ENCODE peak calls at places on chromosomes 13 and 19, in ten cellular contexts. F, J, T, R, P, Y, A, M, U and G are unnamed samples. For H3K27me3, H3K4me1 and H3K9me3, the result is how much of the 10 kb centered on the place peaks cover.

GRCh38 chr19:33373701-33374405 is at the start of gene CEBPG:
- DNase-seq in F (peak), J (peak), T (no peak), R (peak), P (peak), Y (no peak), A (peak), M (peak), U (no peak), G (peak)

GRCh38 chr13:35855531-35856019 is 275.6 kb downstream of the DCLK1 start:
- DNase-seq in F (no peak), J (peak), T (no peak), R (no peak), P (no peak), Y (no peak), A (peak), M (peak), U (no peak), G (no peak)

GRCh38 chr19:12603714-12604113 is 6.9 kb downstream of the ZNF490 start:
- DNase-seq in F (no peak), J (no peak), T (no peak), R (peak), P (no peak), Y (no peak), A (no peak), M (no peak), U (peak), G (no peak)

GRCh38 chr13:60453490-60453889 is 56.5 kb downstream of the TDRD3 start:
- DNase-seq in F (no peak), J (no peak), T (no peak), R (no peak), P (no peak), Y (no peak), A (peak), M (peak), U (no peak), G (no peak)

GRCh38 chr19:18674616-18675015 is 8.9 kb upstream of the CRTC1 start:
- DNase-seq in F (no peak), J (no peak), T (no peak), R (no peak), P (peak), Y (no peak), A (no peak), M (peak), U (no peak), G (no peak)

GRCh38 chr19:55490478-55491436 is 2.5 kb downstream of the SSC5D start:
- DNase-seq in F (peak), J (no peak), T (no peak), R (no peak), P (no peak), Y (no peak), A (peak), M (no peak), U (no peak), G (no peak)

GRCh38 chr19:47197141-47197540 is 33.9 kb downstream of the BBC3 start:
- DNase-seq in F (no peak), J (no peak), T (no peak), R (no peak), P (no peak), Y (no peak), A (no peak), M (no peak), U (no peak), G (no peak)

GRCh38 chr19:45913874-45914830 is at the start of gene NANOS2:
- DNase-seq in F (peak), J (no peak), T (no peak), R (no peak), P (no peak), Y (no peak), A (no peak), M (peak), U (no peak), G (peak)

GRCh38 chr13:101623469-101624209 is 171.2 kb downstream of the ITGBL1 start:
- DNase-seq in F (no peak), J (no peak), T (no peak), R (no peak), P (no peak), Y (no peak), A (peak), M (peak), U (no peak), G (no peak)

GRCh38 chr19:10505583-10506229 is 2.5 kb upstream of the KEAP1 start:
- DNase-seq in F (peak), J (peak), T (no peak), R (peak), P (peak), Y (peak), A (peak), M (peak), U (peak), G (peak)

GRCh38 chr19:12695090-12695489 is 1.3 kb downstream of the FBXW9 start:
- DNase-seq in F (no peak), J (no peak), T (no peak), R (no peak), P (no peak), Y (no peak), A (no peak), M (no peak), U (no peak), G (no peak)

GRCh38 chr19:15249912-15250634 is 17.8 kb upstream of the EPHX3 start:
- DNase-seq in F (no peak), J (peak), T (no peak), R (no peak), P (peak), Y (peak), A (peak), M (no peak), U (no peak), G (peak)

GRCh38 chr19:37893845-37894575 is 12.4 kb downstream of the WDR87 start:
- DNase-seq in F (no peak), J (no peak), T (no peak), R (no peak), P (no peak), Y (no peak), A (no peak), M (no peak), U (no peak), G (no peak)

GRCh38 chr13:49308104-49308875 is 60.6 kb downstream of the CDADC1 start:
- DNase-seq in F (peak), J (peak), T (no peak), R (no peak), P (peak), Y (peak), A (peak), M (no peak), U (no peak), G (no peak)

GRCh38 chr13:30145709-30146367 is 161.5 kb downstream of the KATNAL1 start:
- DNase-seq in F (no peak), J (no peak), T (no peak), R (no peak), P (no peak), Y (no peak), A (no peak), M (no peak), U (no peak), G (no peak)

GRCh38 chr19:14102756-14103155 is 12.2 kb upstream of the SAMD1 start:
- DNase-seq in F (no peak), J (no peak), T (no peak), R (no peak), P (no peak), Y (no peak), A (no peak), M (no peak), U (no peak), G (no peak)

GRCh38 chr13:28641600-28641926 is 17.4 kb upstream of the POMP start:
- DNase-seq in F (no peak), J (peak), T (no peak), R (no peak), P (no peak), Y (no peak), A (no peak), M (no peak), U (no peak), G (no peak)

GRCh38 chr13:48783181-48783630 is 129.5 kb downstream of the CYSLTR2 start:
- DNase-seq in F (peak), J (peak), T (peak), R (no peak), P (peak), Y (peak), A (peak), M (peak), U (no peak), G (peak)

GRCh38 chr13:98909016-98909415 is 68.8 kb downstream of the DOCK9 start:
- DNase-seq in F (no peak), J (no peak), T (no peak), R (no peak), P (no peak), Y (no peak), A (peak), M (peak), U (no peak), G (peak)

GRCh38 chr13:35851238-35851814 is 279.9 kb downstream of the DCLK1 start:
- DNase-seq in F (no peak), J (no peak), T (no peak), R (no peak), P (no peak), Y (no peak), A (no peak), M (no peak), U (no peak), G (no peak)

DNA sequence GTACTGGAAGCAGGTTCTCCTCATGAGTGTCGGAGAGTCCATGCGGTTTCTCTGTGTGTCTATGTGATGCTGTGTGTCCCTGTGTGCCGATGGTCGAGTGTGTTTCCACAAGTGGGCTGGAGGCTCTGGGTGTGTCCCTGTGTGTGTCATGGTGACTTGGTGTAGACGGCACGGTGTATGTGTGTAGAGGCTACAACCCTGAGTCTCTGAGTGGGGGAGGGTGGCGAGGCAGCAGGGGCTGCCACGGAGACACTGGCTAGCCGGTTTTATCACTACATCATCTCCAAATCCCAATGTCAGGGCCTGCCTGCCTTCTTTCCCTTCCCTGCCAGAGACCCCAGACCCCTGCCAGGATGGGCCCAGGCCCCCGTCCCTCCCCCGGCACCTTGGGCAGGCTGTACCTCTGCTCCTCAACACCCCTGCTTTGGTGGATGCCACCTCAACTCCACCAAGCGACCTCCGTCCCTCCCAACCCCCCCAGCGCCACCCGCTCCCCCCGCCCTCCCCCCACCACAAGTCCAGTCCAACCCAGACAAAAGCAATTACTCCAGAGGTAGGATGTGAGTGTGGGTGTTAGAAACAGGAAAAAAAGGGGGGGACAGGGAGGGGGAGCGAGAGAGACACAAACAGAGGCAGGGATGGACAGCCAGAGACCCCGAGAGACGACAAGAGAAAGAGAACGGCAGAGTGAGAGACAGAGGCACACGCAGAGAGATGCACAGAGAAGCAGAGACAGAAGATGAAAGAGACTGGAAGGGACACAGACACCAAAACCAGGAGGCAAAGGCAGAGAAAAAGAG is 21.6 kb upstream of the POU2F2 start:
- DNase-seq in F (no peak), J (no peak), T (no peak), R (no peak), P (no peak), Y (no peak), A (no peak), M (no peak), U (no peak), G (no peak)
- H3K27me3 ChIP-seq in F (half or more), J (half or more), T (under half), R (under half), P (under half), Y (under half), A (half or more), M (under half), U (under half), G (half or more)

GRCh38 chr19:3184847-3185481 is 766 bp upstream of the NCLN start:
- DNase-seq in F (peak), J (peak), T (peak), R (peak), P (no peak), Y (peak), A (peak), M (no peak), U (no peak), G (peak)

GRCh38 chr19:3185482-3186376 is at the start of gene NCLN:
- DNase-seq in F (peak), J (peak), T (peak), R (peak), P (peak), Y (peak), A (peak), M (peak), U (peak), G (peak)

GRCh38 chr19:3187662-3188511 is 2.2 kb downstream of the NCLN start:
- DNase-seq in F (peak), J (no peak), T (no peak), R (no peak), P (no peak), Y (no peak), A (no peak), M (no peak), U (no peak), G (no peak)

GRCh38 chr19:3186891-3187661 is 1.3 kb downstream of the NCLN start:
- DNase-seq in F (peak), J (peak), T (no peak), R (no peak), P (no peak), Y (no peak), A (peak), M (peak), U (no peak), G (no peak)

GRCh38 chr19:3186377-3186688 is 603 bp downstream of the NCLN start:
- DNase-seq in F (peak), J (peak), T (no peak), R (no peak), P (no peak), Y (no peak), A (peak), M (no peak), U (no peak), G (no peak)
- H3K4me1 ChIP-seq in F (under half), J (under half), T (under half), R (half or more), P (under half), Y (under half), A (under half), M (under half), U (half or more), G (under half)

GRCh38 chr19:56764296-56764695 is 76.2 kb downstream of the PEG3 start:
- DNase-seq in F (no peak), J (no peak), T (no peak), R (no peak), P (no peak), Y (no peak), A (no peak), M (peak), U (no peak), G (no peak)
- H3K9me3 ChIP-seq in F (half or more), J (under half), T (under half), R (under half), P (under half), Y (under half), A (under half), M (half or more), U (under half), G (under half)

DNA sequence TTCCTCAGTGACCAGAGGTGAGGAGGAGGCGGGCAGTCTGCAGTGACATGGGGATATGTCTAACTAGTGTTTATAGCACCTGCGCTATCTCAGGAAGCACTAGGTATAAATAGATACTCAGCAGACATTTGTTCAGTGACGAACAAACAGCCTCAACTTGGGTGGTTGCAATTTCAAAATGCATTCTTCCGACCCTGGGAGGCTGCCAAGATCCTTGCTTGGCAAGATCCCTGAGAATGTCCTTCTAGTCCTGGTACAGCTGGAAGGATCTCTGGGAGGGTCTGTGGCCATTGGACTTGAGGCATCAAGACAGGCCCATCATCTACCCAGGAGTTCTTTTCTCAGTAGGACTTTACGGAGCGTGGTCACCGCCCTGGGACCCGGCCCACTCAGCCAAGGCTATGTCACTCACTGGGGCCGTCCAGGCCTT is 299.5 kb downstream of the ZNF536 start:
- DNase-seq in F (no peak), J (no peak), T (no peak), R (no peak), P (peak), Y (no peak), A (no peak), M (no peak), U (no peak), G (peak)
- H3K27me3 ChIP-seq in F (under half), J (half or more), T (under half), R (under half), P (under half), Y (under half), A (under half), M (under half), U (under half), G (under half)

GRCh38 chr13:33272531-33273124 is 12.9 kb downstream of the STARD13 start:
- DNase-seq in F (no peak), J (no peak), T (no peak), R (no peak), P (no peak), Y (no peak), A (peak), M (peak), U (no peak), G (no peak)

GRCh38 chr13:33274264-33274663 is 11.3 kb downstream of the STARD13 start:
- DNase-seq in F (no peak), J (no peak), T (no peak), R (no peak), P (no peak), Y (no peak), A (peak), M (peak), U (no peak), G (no peak)

GRCh38 chr13:33271759-33272158 is 13.8 kb downstream of the STARD13 start:
- DNase-seq in F (no peak), J (no peak), T (no peak), R (no peak), P (no peak), Y (no peak), A (no peak), M (no peak), U (no peak), G (no peak)

GRCh38 chr13:33275916-33276315 is 9.6 kb downstream of the STARD13 start:
- DNase-seq in F (no peak), J (no peak), T (no peak), R (no peak), P (no peak), Y (no peak), A (peak), M (no peak), U (no peak), G (no peak)

DNA sequence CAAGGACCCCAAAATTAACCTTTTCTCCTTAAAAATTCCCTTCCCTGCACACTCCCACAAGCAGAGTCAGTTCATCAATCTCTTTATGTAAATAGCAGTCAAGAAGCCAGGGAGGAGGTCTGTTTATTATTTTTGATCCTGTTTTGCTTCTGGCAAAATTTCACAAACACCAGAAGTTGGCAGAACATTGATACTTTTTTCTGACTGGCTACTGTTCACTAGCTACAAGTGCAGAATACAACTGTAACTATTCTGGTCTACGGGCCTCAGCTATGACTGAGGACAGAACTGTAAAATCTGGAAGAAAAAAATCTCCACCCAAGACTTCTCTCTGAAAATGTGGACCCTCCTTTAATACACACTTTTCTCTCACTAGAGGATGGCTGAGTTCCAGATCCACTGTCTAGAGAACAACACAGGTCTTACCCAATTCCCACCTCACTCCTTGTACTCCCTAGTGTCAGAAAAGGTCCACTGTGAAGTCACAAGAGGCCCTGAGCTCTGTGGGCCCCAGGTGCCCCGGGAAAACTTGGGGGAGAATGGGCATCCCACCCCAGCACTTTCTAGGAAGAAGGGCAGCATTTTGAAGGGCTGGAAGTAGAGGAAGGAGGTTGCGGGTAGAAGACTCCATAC is 14.5 kb downstream of the STARD13 start:
- DNase-seq in F (no peak), J (peak), T (no peak), R (no peak), P (no peak), Y (no peak), A (no peak), M (no peak), U (no peak), G (no peak)
- H3K4me1 ChIP-seq in F (under half), J (under half), T (half or more), R (under half), P (half or more), Y (under half), A (under half), M (under half), U (under half), G (under half)

GRCh38 chr19:30873691-30874090 is 475.5 kb downstream of the TSHZ3 start:
- DNase-seq in F (no peak), J (no peak), T (no peak), R (no peak), P (no peak), Y (no peak), A (no peak), M (no peak), U (no peak), G (no peak)
- H3K9me3 ChIP-seq in F (under half), J (under half), T (under half), R (under half), P (under half), Y (under half), A (under half), M (under half), U (under half), G (under half)

GRCh38 chr13:112052213-112052612 is 14.7 kb upstream of the SOX1 start:
- DNase-seq in F (peak), J (no peak), T (no peak), R (no peak), P (no peak), Y (no peak), A (no peak), M (no peak), U (no peak), G (peak)
- H3K27me3 ChIP-seq in F (half or more), J (under half), T (under half), R (under half), P (half or more), Y (under half), A (under half), M (under half), U (under half), G (half or more)

DNA sequence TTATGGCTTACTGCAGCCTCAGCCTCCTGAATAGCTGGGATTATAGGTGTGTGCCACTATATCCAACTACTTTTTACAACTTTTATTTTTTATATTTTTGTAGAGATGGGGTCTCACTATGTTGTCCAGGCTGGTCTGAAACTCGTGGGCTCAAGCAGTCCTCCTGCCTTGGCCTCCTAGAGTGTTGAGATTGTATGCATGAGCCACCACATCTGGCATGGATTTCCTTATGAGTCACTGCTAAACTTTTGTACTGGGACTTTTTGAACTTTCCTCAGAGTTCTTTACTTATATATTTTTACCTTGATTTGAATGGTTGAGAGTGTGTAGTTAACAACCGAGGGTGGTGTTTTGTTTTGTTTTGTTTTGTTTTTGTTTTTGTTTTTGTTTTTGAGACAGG is 33.4 kb downstream of the DNAJC3 start:
- DNase-seq in F (no peak), J (peak), T (no peak), R (no peak), P (no peak), Y (no peak), A (peak), M (peak), U (no peak), G (no peak)
- H3K4me1 ChIP-seq in F (under half), J (under half), T (under half), R (under half), P (under half), Y (under half), A (under half), M (under half), U (under half), G (under half)